ENCODE peak calls at places on chromosomes 11 and 22, in five cellular contexts. One of them, this sample, is unnamed. For H3K4me1, the result is how much of the 10 kb centered on the place peaks cover.

GRCh38 chr11:65526744-65527143 is 1.9 kb downstream of the SCYL1 start:
- DNase-seq in GM23248: no peak
- DNase-seq in GM12878: no peak
- DNase-seq in PC-3: no peak
- DNase-seq in IMR-90: no peak
- DNase-seq in this sample: no peak

GRCh38 chr22:19962246-19962908 is 20.8 kb upstream of the TXNRD2 start:
- DNase-seq in IMR-90: peak
- DNase-seq in GM12878: no peak
- DNase-seq in GM23248: peak
- DNase-seq in PC-3: peak
- DNase-seq in this sample: peak

GRCh38 chr11:121894581-121894980 is 221.4 kb downstream of the BLID start:
- DNase-seq in IMR-90: peak
- DNase-seq in PC-3: peak
- DNase-seq in GM23248: peak
- DNase-seq in GM12878: no peak
- DNase-seq in this sample: peak

GRCh38 chr11:118911113-118911879 is 14.4 kb downstream of the BCL9L start:
- DNase-seq in PC-3: peak
- DNase-seq in IMR-90: peak
- DNase-seq in GM12878: no peak
- DNase-seq in GM23248: peak
- DNase-seq in this sample: no peak

GRCh38 chr11:26073646-26074045 is 258.3 kb upstream of the ANO3 start:
- DNase-seq in GM12878: no peak
- DNase-seq in PC-3: no peak
- DNase-seq in GM23248: no peak
- DNase-seq in IMR-90: no peak
- DNase-seq in this sample: no peak

GRCh38 chr22:41933411-41934177 is 7.0 kb upstream of the TNFRSF13C start:
- DNase-seq in GM23248: no peak
- DNase-seq in GM12878: no peak
- DNase-seq in PC-3: no peak
- DNase-seq in IMR-90: no peak
- DNase-seq in this sample: no peak

GRCh38 chr11:43145653-43146052 is 166.1 kb upstream of the API5 start:
- DNase-seq in GM23248: no peak
- DNase-seq in GM12878: peak
- DNase-seq in IMR-90: no peak
- DNase-seq in PC-3: no peak
- DNase-seq in this sample: no peak

GRCh38 chr11:15918674-15919073 is 437.7 kb downstream of the SOX6 start:
- DNase-seq in GM12878: no peak
- DNase-seq in PC-3: no peak
- DNase-seq in IMR-90: no peak
- DNase-seq in GM23248: no peak
- DNase-seq in this sample: no peak

GRCh38 chr22:47180796-47181195 is 418.3 kb downstream of the TBC1D22A start:
- DNase-seq in IMR-90: no peak
- DNase-seq in GM23248: no peak
- DNase-seq in PC-3: no peak
- DNase-seq in GM12878: no peak
- DNase-seq in this sample: no peak

GRCh38 chr11:60899021-60899936 is 7.1 kb downstream of the PRPF19 start:
- DNase-seq in GM12878: no peak
- DNase-seq in PC-3: peak
- DNase-seq in GM23248: peak
- DNase-seq in IMR-90: peak
- DNase-seq in this sample: no peak

GRCh38 chr22:43910178-43910695 is 13.4 kb upstream of the PNPLA3 start:
- DNase-seq in IMR-90: no peak
- DNase-seq in GM23248: no peak
- DNase-seq in PC-3: peak
- DNase-seq in GM12878: no peak
- DNase-seq in this sample: no peak

GRCh38 chr11:44978279-44978960 is 27.7 kb upstream of the TP53I11 start:
- DNase-seq in GM12878: no peak
- DNase-seq in IMR-90: no peak
- DNase-seq in GM23248: no peak
- DNase-seq in PC-3: no peak
- DNase-seq in this sample: no peak

GRCh38 chr11:46506486-46506808 is 87.4 kb downstream of the AMBRA1 start:
- DNase-seq in GM12878: no peak
- DNase-seq in IMR-90: no peak
- DNase-seq in GM23248: no peak
- DNase-seq in PC-3: no peak
- DNase-seq in this sample: no peak
- H3K4me1 ChIP-seq in GM12878: under half
- H3K4me1 ChIP-seq in IMR-90: under half
- H3K4me1 ChIP-seq in GM23248: under half
- H3K4me1 ChIP-seq in PC-3: under half
- H3K4me1 ChIP-seq in this sample: under half

GRCh38 chr11:40732107-40732506 is 727.3 kb downstream of the LRRC4C start:
- DNase-seq in PC-3: no peak
- DNase-seq in GM12878: no peak
- DNase-seq in GM23248: no peak
- DNase-seq in IMR-90: no peak
- DNase-seq in this sample: no peak
- H2AFZ ChIP-seq in PC-3: no peak
- H2AFZ ChIP-seq in GM12878: no peak
- H2AFZ ChIP-seq in GM23248: no peak
- H2AFZ ChIP-seq in IMR-90: no peak
- H2AFZ ChIP-seq in this sample: no peak

GRCh38 chr11:35526370-35526792 is 965 bp upstream of the PAMR1 start:
- DNase-seq in IMR-90: peak
- DNase-seq in PC-3: no peak
- DNase-seq in GM12878: no peak
- DNase-seq in GM23248: no peak
- DNase-seq in this sample: no peak

GRCh38 chr11:35531246-35531645 is 5.8 kb upstream of the PAMR1 start:
- DNase-seq in GM12878: no peak
- DNase-seq in GM23248: peak
- DNase-seq in PC-3: no peak
- DNase-seq in IMR-90: no peak
- DNase-seq in this sample: no peak

GRCh38 chr11:35524780-35525179 is 636 bp downstream of the PAMR1 start:
- DNase-seq in GM12878: no peak
- DNase-seq in PC-3: peak
- DNase-seq in IMR-90: peak
- DNase-seq in GM23248: peak
- DNase-seq in this sample: no peak

GRCh38 chr11:35525501-35526175 is at the start of gene PAMR1:
- DNase-seq in PC-3: no peak
- DNase-seq in GM12878: no peak
- DNase-seq in GM23248: peak
- DNase-seq in IMR-90: peak
- DNase-seq in this sample: no peak

DNA sequence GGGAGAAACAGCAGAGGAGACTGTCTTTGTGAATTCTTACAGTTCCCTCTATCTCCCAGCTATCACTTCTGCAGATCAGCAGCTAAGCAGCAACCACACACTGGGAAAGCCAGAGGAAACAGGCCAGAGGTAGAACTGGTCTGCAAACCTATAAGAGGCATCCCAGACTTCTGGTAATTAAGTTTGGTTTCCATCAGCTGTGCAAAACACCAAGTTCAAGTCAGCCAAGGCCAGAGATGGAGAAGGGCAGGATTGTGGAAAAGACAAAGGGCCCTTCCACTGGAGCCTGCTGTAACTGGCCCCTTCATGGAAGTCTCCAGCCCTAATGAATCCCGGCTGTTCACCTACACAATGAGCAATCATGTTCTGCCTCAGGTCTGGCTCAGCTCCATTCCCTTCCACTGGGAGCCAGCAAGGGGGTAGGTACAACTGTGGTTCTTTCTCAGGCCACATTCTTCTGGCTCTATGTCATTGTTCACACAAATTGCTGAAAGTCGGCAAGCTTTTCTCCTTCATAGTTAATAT is 4.6 kb upstream of the PAMR1 start:
- DNase-seq in IMR-90: peak
- DNase-seq in GM12878: no peak
- DNase-seq in PC-3: peak
- DNase-seq in GM23248: peak
- DNase-seq in this sample: no peak
- H3K9ac ChIP-seq in IMR-90: no peak
- H3K9ac ChIP-seq in GM12878: no peak
- H3K9ac ChIP-seq in PC-3: no peak
- H3K9ac ChIP-seq in GM23248: peak
- H3K9ac ChIP-seq in this sample: no peak

DNA sequence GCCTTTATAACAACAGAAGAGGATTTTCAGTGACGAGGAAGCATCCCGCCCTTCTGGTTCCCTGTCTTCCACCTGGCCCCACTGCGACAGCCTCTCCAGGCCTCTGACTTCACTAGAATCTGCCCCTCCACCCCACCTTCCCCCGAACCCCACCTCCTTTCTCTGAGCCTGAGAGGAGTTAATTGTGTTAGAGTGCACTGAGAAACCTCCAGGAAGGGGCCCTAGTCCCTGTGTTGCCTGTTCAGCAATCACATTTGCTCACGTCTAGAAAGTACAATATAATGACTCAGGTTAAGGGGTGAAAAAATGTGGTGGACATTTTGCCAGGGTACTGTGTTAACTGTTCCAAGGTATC is 38.8 kb downstream of the PTPRJ start:
- DNase-seq in GM12878: no peak
- DNase-seq in PC-3: no peak
- DNase-seq in IMR-90: no peak
- DNase-seq in GM23248: no peak
- DNase-seq in this sample: no peak
- H3K4me1 ChIP-seq in GM12878: half or more
- H3K4me1 ChIP-seq in PC-3: under half
- H3K4me1 ChIP-seq in IMR-90: under half
- H3K4me1 ChIP-seq in GM23248: under half
- H3K4me1 ChIP-seq in this sample: under half

DNA sequence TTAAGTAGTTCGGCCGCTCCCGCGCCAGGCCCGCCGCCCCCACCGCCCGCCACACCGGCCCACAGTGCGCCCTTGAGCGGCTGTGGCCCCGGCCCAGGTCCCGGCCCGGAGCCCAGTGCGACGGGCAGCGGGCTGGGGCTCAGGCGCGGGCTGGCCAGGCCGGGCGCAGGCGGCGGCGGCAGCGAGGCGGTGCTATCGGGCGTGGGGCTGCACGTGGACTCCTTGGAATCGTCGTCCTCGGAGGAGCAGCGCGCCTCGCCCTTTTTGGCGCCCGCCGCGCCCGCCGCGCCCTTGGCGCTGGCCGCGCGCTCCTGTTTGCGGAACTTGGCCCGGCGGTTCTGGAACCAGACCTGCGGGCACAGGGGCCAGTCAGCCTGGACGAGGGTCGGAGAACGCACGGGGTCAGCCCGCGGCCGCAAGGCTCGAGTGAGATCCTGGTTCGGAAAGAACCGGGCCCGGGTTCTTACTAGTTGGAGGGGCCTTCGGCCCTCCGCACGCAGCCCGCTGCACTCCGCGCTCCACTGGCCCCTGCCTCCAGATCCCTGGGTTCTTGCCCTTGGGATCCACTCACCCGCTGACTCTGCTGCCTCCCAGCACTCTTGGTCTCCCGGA is 4.0 kb downstream of the PHOX2A start:
- DNase-seq in PC-3: peak
- DNase-seq in IMR-90: no peak
- DNase-seq in GM12878: no peak
- DNase-seq in GM23248: peak
- DNase-seq in this sample: no peak
- H2AFZ ChIP-seq in PC-3: peak
- H2AFZ ChIP-seq in IMR-90: peak
- H2AFZ ChIP-seq in GM12878: no peak
- H2AFZ ChIP-seq in GM23248: peak
- H2AFZ ChIP-seq in this sample: peak

GRCh38 chr11:20042025-20042639 is 118.1 kb downstream of the DBX1 start:
- DNase-seq in IMR-90: peak
- DNase-seq in GM23248: peak
- DNase-seq in GM12878: no peak
- DNase-seq in PC-3: peak
- DNase-seq in this sample: no peak
- H3K9ac ChIP-seq in IMR-90: no peak
- H3K9ac ChIP-seq in GM23248: no peak
- H3K9ac ChIP-seq in GM12878: no peak
- H3K9ac ChIP-seq in PC-3: peak
- H3K9ac ChIP-seq in this sample: no peak

GRCh38 chr11:12246169-12246568 is 131.2 kb upstream of the PARVA start:
- DNase-seq in PC-3: no peak
- DNase-seq in IMR-90: no peak
- DNase-seq in GM23248: no peak
- DNase-seq in GM12878: no peak
- DNase-seq in this sample: no peak

GRCh38 chr11:12243511-12243910 is 133.1 kb downstream of the MICAL2 start:
- DNase-seq in GM23248: no peak
- DNase-seq in IMR-90: no peak
- DNase-seq in PC-3: no peak
- DNase-seq in GM12878: no peak
- DNase-seq in this sample: no peak

GRCh38 chr11:12244156-12244555 is 133.2 kb upstream of the PARVA start:
- DNase-seq in PC-3: no peak
- DNase-seq in IMR-90: no peak
- DNase-seq in GM23248: no peak
- DNase-seq in GM12878: no peak
- DNase-seq in this sample: no peak

GRCh38 chr11:12245549-12245986 is 131.8 kb upstream of the PARVA start:
- DNase-seq in IMR-90: peak
- DNase-seq in GM23248: peak
- DNase-seq in GM12878: no peak
- DNase-seq in PC-3: peak
- DNase-seq in this sample: no peak

GRCh38 chr11:12245091-12245490 is 132.3 kb upstream of the PARVA start:
- DNase-seq in PC-3: no peak
- DNase-seq in IMR-90: no peak
- DNase-seq in GM23248: peak
- DNase-seq in GM12878: no peak
- DNase-seq in this sample: no peak
- H3K4me1 ChIP-seq in PC-3: under half
- H3K4me1 ChIP-seq in IMR-90: under half
- H3K4me1 ChIP-seq in GM23248: under half
- H3K4me1 ChIP-seq in GM12878: under half
- H3K4me1 ChIP-seq in this sample: under half